ENCODE peak calls at places on chromosomes 5 and 9, in four cellular contexts. Y is heart left ventricle; Q is IMR-90; V is CD8-positive, alpha-beta memory T cell. U is an unnamed sample.

GRCh38 chr9:108142504-108143201 is 653.1 kb upstream of the KLF4 start:
- DNase-seq in V (no peak), Y (peak; percentile 80), Q (peak; percentile 50), U (peak; percentile 65)

GRCh38 chr9:79526149-79526672 is 45.6 kb upstream of the TLE4 start:
- DNase-seq in Y (no peak), Q (no peak), V (no peak), U (no peak)

GRCh38 chr5:132298305-132298704 is 4.1 kb downstream of the SLC22A4 start:
- DNase-seq in V (no peak), Y (no peak), Q (peak; percentile 66), U (no peak)

GRCh38 chr5:1174122-1174936 is 27.1 kb upstream of the SLC6A19 start:
- DNase-seq in Q (peak; percentile 74), V (peak; percentile 41), Y (peak; percentile 65), U (peak; percentile 85)

GRCh38 chr9:92496401-92496800 is 14.1 kb upstream of the ASPN start:
- DNase-seq in Q (peak; percentile 61), V (no peak), Y (no peak), U (no peak)

GRCh38 chr5:162068412-162068811 is 839 bp downstream of the GABRG2 start:
- DNase-seq in Q (no peak), V (no peak), Y (no peak), U (peak; percentile 32)

GRCh38 chr5:150485770-150486401 is 22.0 kb upstream of the NDST1 start:
- DNase-seq in V (no peak), Y (peak; percentile 75), Q (peak; percentile 46), U (peak; percentile 62)

GRCh38 chr9:4596165-4596922 is 65.8 kb upstream of the PLPP6 start:
- DNase-seq in Y (no peak), Q (no peak), V (peak; percentile 76), U (no peak)

GRCh38 chr9:108166509-108166908 is 676.9 kb upstream of the KLF4 start:
- DNase-seq in Q (no peak), Y (no peak), V (no peak), U (no peak)

GRCh38 chr5:169838688-169839087 is 141.6 kb downstream of the INSYN2B start:
- DNase-seq in Y (no peak), V (no peak), Q (no peak), U (no peak)

GRCh38 chr5:127187711-127188110 is 102.9 kb upstream of the MEGF10 start:
- DNase-seq in Q (no peak), Y (no peak), V (no peak), U (no peak)

GRCh38 chr5:82855893-82856292 is 221.3 kb downstream of the TMEM167A start:
- DNase-seq in Q (no peak), Y (no peak), V (no peak), U (no peak)

GRCh38 chr9:116683535-116683934 is 3.6 kb upstream of the TRIM32 start:
- DNase-seq in V (no peak), Q (no peak), Y (no peak), U (no peak)

GRCh38 chr5:131521252-131521651 is 113.8 kb downstream of the RAPGEF6 start:
- DNase-seq in V (no peak), Y (no peak), Q (peak; percentile 90), U (no peak)

GRCh38 chr9:34701023-34701768 is 8.7 kb downstream of the CCL21 start:
- DNase-seq in V (peak; percentile 78), Q (peak; percentile 29), Y (peak; percentile 78), U (peak; percentile 71)

GRCh38 chr9:113446323-113446740 is 17.2 kb upstream of the RGS3 start:
- DNase-seq in Y (no peak), Q (peak; percentile 55), V (no peak), U (no peak)

GRCh38 chr9:88046542-88046941 is 72.2 kb upstream of the CDK20 start:
- DNase-seq in Y (no peak), Q (no peak), V (no peak), U (no peak)

GRCh38 chr5:75640395-75640794 is 29.1 kb downstream of the ANKDD1B start:
- DNase-seq in V (no peak), Y (no peak), Q (peak; percentile 78), U (no peak)

GRCh38 chr5:160021818-160022446 is 13.0 kb downstream of the TTC1 start:
- DNase-seq in Q (peak; percentile 78), Y (peak; percentile 56), V (peak; percentile 51), U (no peak)

GRCh38 chr5:93307557-93307956 is 273.5 kb downstream of the NR2F1-AS1 start:
- DNase-seq in Q (peak; percentile 63), V (no peak), Y (no peak), U (no peak)

GRCh38 chr9:117526674-117527073 is 111.8 kb upstream of the ASTN2 start:
- DNase-seq in Y (no peak), V (no peak), Q (no peak), U (no peak)

GRCh38 chr9:109283012-109283411 is 37.8 kb downstream of the EPB41L4B start:
- DNase-seq in Q (no peak), Y (no peak), V (no peak), U (no peak)

GRCh38 chr5:138610468-138611294 is 35.5 kb upstream of the HSPA9 start:
- DNase-seq in Y (no peak), V (no peak), Q (no peak), U (peak; percentile 58)

GRCh38 chr5:1217596-1218206 is 7.5 kb upstream of the SLC6A18 start:
- DNase-seq in Y (no peak), Q (no peak), V (no peak), U (no peak)

GRCh38 chr9:12817702-12818101 is 42.9 kb downstream of the LURAP1L start:
- DNase-seq in V (no peak), Q (peak; percentile 55), Y (no peak), U (peak; percentile 86)
- H3K4me1 ChIP-seq in V (no peaks in the 10 kb centered on the region), Q (peaks cover 21% of the 10 kb centered on the region), Y (peaks cover 7% of the 10 kb centered on the region), U (peaks cover 22% of the 10 kb centered on the region)

DNA sequence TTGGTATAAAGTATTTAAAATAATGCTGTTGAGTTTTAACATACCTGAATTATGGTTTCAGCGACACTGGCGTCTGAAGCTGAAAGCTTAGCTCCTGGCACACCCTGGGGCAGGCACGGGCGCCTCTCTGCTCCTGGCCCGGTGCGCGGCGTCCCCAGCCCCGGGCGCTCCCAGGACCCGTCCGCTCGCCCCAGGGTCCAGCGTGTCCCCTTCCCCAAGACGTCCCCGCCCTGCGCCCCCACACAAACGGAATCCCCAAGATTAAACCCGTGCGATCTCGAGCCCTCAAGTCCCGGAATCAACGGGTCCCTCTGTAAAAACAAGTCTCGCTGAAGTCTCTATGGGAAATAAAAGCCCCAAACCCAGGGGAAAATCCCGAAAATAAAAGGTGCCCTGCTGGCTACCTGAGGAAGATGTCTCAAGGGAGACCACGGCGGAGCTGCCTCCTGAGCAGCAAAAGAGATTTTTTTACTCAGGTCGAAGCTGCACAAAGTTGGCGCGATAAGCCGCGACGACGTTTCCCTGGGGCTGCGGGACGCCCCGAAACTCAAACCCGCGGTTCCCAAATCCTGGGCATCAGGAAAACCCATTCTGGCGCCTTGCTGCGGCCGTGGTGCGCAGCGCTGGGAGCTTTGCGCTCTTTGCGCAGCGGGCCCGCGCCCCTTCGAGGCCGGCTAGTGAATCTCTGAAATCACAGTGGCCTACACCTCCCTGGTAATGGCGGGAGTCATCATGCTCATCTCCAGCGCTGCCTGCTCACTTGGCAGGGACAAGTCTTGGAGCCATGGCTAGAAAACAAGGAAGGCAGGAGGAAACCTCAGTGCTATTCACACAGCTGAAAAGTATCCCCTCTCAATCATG is 6.3 kb upstream of the IFNA8 start:
- DNase-seq in Y (no peak), V (no peak), Q (no peak), U (no peak)
- H3K27ac ChIP-seq in Y (no peak overlapping the region), V (no peak overlapping the region), Q (no peak overlapping the region), U (no peak overlapping the region)

DNA sequence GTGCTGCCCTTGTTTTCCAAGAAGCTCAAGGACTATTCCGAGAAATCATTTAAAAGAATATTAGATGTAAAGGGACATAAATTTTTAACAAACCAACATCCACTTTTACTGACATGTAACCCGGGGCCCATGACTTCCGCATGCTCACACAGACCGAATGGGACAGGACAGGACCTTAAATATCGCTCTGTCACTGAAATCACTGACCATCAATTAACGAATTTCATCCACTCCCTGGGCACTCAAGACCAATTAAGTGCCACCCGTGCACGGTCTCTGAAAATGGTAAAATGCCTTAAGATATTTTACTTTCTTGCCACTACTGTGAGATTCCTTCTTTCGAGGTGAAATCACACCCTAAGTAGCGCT is 521 bp downstream of the NUDT12 start:
- DNase-seq in Y (no peak), V (no peak), Q (no peak), U (peak; percentile 24)
- H3K4me1 ChIP-seq in Y (no peaks in the 10 kb centered on the region), V (no peaks in the 10 kb centered on the region), Q (no peaks in the 10 kb centered on the region), U (peaks cover 6% of the 10 kb centered on the region)

DNA sequence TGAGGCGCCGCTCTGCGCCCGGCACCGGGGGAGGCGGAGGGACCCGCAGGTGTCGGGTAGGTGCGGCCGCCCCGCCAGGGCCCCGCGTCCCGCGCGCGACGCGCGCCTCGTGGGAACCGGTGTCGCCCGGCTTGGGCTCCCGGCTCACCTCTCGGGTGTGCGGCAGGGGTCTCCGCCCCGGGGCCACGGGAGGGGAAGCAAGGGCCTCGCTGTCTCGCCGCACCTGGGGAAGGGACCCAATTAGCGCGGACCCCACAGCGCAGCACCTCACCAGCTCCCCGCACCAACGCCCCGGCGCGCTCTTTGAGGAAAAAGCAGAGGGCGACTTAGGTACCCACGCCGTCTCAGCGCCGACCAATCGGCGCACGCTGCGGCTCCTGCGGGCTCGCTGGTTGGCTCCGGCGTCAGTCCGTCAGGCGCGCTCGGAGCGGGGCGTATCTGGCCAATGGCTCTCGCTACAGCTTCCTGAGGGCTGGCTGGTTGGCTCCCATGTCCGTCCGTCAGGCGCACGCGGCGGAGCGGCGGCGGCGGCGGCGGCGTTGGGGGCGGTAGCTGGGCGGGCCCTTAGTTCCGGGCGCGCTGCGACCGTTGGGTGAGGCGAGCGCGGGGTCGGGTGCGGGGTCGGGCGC is at the start of gene TRAF2:
- DNase-seq in V (peak; percentile 98), Q (peak; percentile 99), Y (peak; percentile 99), U (peak; percentile 96)
- H3K27ac ChIP-seq in V (peak within 1 kb of the TSS; percentile 79), Q (peak within 1 kb of the TSS; percentile 66), Y (peak within 1 kb of the TSS; percentile 87), U (peak within 1 kb of the TSS; percentile 98)

GRCh38 chr9:134415026-134415425 is 88.8 kb downstream of the RXRA start:
- DNase-seq in V (no peak), Q (no peak), Y (no peak), U (no peak)
- H3K4me1 ChIP-seq in V (no peaks in the 10 kb centered on the region), Q (peaks cover 19% of the 10 kb centered on the region), Y (peaks cover 48% of the 10 kb centered on the region), U (peaks cover 47% of the 10 kb centered on the region)

U was measured in upper lobe of left lung.